ENCODE peak calls at places on chromosomes 4 and X, in ten cellular contexts. One of them, this sample, is unnamed.
A peak's percentile ranks its signal among the peaks of the same experiment; 100 is the strongest.

GRCh38 chr4:25799522-25799921 is 63.3 kb downstream of the SEL1L3 start:
- DNase-seq in lung: no peak
- DNase-seq in hepatocyte: no peak
- DNase-seq in K562: no peak
- DNase-seq in upper lobe of left lung: no peak
- DNase-seq in neural progenitor cell: no peak
- DNase-seq in tibial artery: no peak
- DNase-seq in brain microvascular endothelial cell: no peak
- DNase-seq in OCI-LY7: no peak
- DNase-seq in MM.1S: no peak
- DNase-seq in this sample: no peak

GRCh38 chr4:122606364-122607043 is 14.4 kb downstream of the IL21 start:
- DNase-seq in tibial artery: no peak
- DNase-seq in OCI-LY7: no peak
- DNase-seq in upper lobe of left lung: no peak
- DNase-seq in brain microvascular endothelial cell: no peak
- DNase-seq in hepatocyte: no peak
- DNase-seq in K562: no peak
- DNase-seq in neural progenitor cell: peak; percentile 11
- DNase-seq in lung: no peak
- DNase-seq in MM.1S: no peak
- DNase-seq in this sample: no peak

GRCh38 chr4:14768449-14768848 is 233.8 kb upstream of the CPEB2 start:
- DNase-seq in OCI-LY7: no peak
- DNase-seq in K562: no peak
- DNase-seq in brain microvascular endothelial cell: no peak
- DNase-seq in lung: no peak
- DNase-seq in tibial artery: no peak
- DNase-seq in upper lobe of left lung: no peak
- DNase-seq in MM.1S: no peak
- DNase-seq in neural progenitor cell: no peak
- DNase-seq in hepatocyte: no peak
- DNase-seq in this sample: no peak

GRCh38 chr4:17111959-17112659 is 213.7 kb upstream of the LDB2 start:
- DNase-seq in upper lobe of left lung: no peak
- DNase-seq in tibial artery: no peak
- DNase-seq in OCI-LY7: peak; percentile 25
- DNase-seq in lung: peak; percentile 26
- DNase-seq in neural progenitor cell: peak; percentile 79
- DNase-seq in MM.1S: no peak
- DNase-seq in brain microvascular endothelial cell: no peak
- DNase-seq in K562: peak; percentile 34
- DNase-seq in hepatocyte: peak; percentile 13
- DNase-seq in this sample: no peak

GRCh38 chr4:121740796-121741409 is 24.1 kb downstream of the SMIM43 start:
- DNase-seq in brain microvascular endothelial cell: no peak
- DNase-seq in K562: no peak
- DNase-seq in tibial artery: no peak
- DNase-seq in OCI-LY7: no peak
- DNase-seq in MM.1S: no peak
- DNase-seq in lung: no peak
- DNase-seq in hepatocyte: no peak
- DNase-seq in upper lobe of left lung: peak; percentile 20
- DNase-seq in neural progenitor cell: no peak
- DNase-seq in this sample: no peak

GRCh38 chr4:145881991-145882390 is 56.6 kb downstream of the ZNF827 start:
- DNase-seq in brain microvascular endothelial cell: no peak
- DNase-seq in upper lobe of left lung: no peak
- DNase-seq in neural progenitor cell: no peak
- DNase-seq in K562: no peak
- DNase-seq in hepatocyte: peak; percentile 61
- DNase-seq in OCI-LY7: peak; percentile 48
- DNase-seq in MM.1S: peak; percentile 72
- DNase-seq in tibial artery: no peak
- DNase-seq in lung: peak; percentile 69
- DNase-seq in this sample: no peak

GRCh38 chr4:7052923-7053715 is 9.9 kb downstream of the TADA2B start:
- DNase-seq in tibial artery: no peak
- DNase-seq in neural progenitor cell: no peak
- DNase-seq in K562: no peak
- DNase-seq in upper lobe of left lung: no peak
- DNase-seq in brain microvascular endothelial cell: no peak
- DNase-seq in OCI-LY7: no peak
- DNase-seq in MM.1S: no peak
- DNase-seq in lung: peak; percentile 84
- DNase-seq in hepatocyte: no peak
- DNase-seq in this sample: no peak

GRCh38 chrX:152641996-152642395 is 4.3 kb downstream of the GABRQ start:
- DNase-seq in brain microvascular endothelial cell: no peak
- DNase-seq in OCI-LY7: no peak
- DNase-seq in MM.1S: no peak
- DNase-seq in lung: peak; percentile 6
- DNase-seq in tibial artery: no peak
- DNase-seq in hepatocyte: peak; percentile 13
- DNase-seq in neural progenitor cell: peak; percentile 63
- DNase-seq in upper lobe of left lung: no peak
- DNase-seq in K562: peak; percentile 29
- DNase-seq in this sample: no peak

GRCh38 chrX:45344597-45344996 is 143.9 kb upstream of the DIPK2B start:
- DNase-seq in tibial artery: no peak
- DNase-seq in lung: no peak
- DNase-seq in OCI-LY7: no peak
- DNase-seq in K562: no peak
- DNase-seq in MM.1S: no peak
- DNase-seq in neural progenitor cell: no peak
- DNase-seq in brain microvascular endothelial cell: no peak
- DNase-seq in upper lobe of left lung: no peak
- DNase-seq in hepatocyte: no peak
- DNase-seq in this sample: no peak

GRCh38 chr4:55177461-55177860 is 52.1 kb upstream of the KDR start:
- DNase-seq in upper lobe of left lung: no peak
- DNase-seq in lung: no peak
- DNase-seq in neural progenitor cell: no peak
- DNase-seq in K562: no peak
- DNase-seq in hepatocyte: no peak
- DNase-seq in tibial artery: no peak
- DNase-seq in brain microvascular endothelial cell: no peak
- DNase-seq in MM.1S: no peak
- DNase-seq in OCI-LY7: no peak
- DNase-seq in this sample: no peak

GRCh38 chrX:34884693-34885277 is 57.8 kb upstream of the FAM47B start:
- DNase-seq in hepatocyte: peak; percentile 49
- DNase-seq in MM.1S: no peak
- DNase-seq in OCI-LY7: no peak
- DNase-seq in tibial artery: no peak
- DNase-seq in upper lobe of left lung: no peak
- DNase-seq in brain microvascular endothelial cell: peak; percentile 71
- DNase-seq in lung: no peak
- DNase-seq in K562: no peak
- DNase-seq in neural progenitor cell: no peak
- DNase-seq in this sample: no peak

GRCh38 chr4:151681085-151681484 is 79.7 kb downstream of the GATB start:
- DNase-seq in MM.1S: no peak
- DNase-seq in OCI-LY7: no peak
- DNase-seq in K562: no peak
- DNase-seq in brain microvascular endothelial cell: no peak
- DNase-seq in lung: no peak
- DNase-seq in upper lobe of left lung: no peak
- DNase-seq in neural progenitor cell: no peak
- DNase-seq in hepatocyte: no peak
- DNase-seq in tibial artery: no peak
- DNase-seq in this sample: no peak

GRCh38 chrX:50579955-50580354 is 109.3 kb upstream of the DGKK start:
- DNase-seq in K562: peak; percentile 39
- DNase-seq in hepatocyte: peak; percentile 68
- DNase-seq in lung: peak; percentile 38
- DNase-seq in MM.1S: peak; percentile 72
- DNase-seq in neural progenitor cell: peak; percentile 78
- DNase-seq in upper lobe of left lung: no peak
- DNase-seq in OCI-LY7: peak; percentile 67
- DNase-seq in brain microvascular endothelial cell: peak; percentile 48
- DNase-seq in tibial artery: no peak
- DNase-seq in this sample: no peak

GRCh38 chr4:125013891-125014290 is 300.9 kb upstream of the FAT4 start:
- DNase-seq in upper lobe of left lung: no peak
- DNase-seq in OCI-LY7: no peak
- DNase-seq in lung: no peak
- DNase-seq in hepatocyte: no peak
- DNase-seq in tibial artery: no peak
- DNase-seq in neural progenitor cell: no peak
- DNase-seq in MM.1S: no peak
- DNase-seq in K562: no peak
- DNase-seq in brain microvascular endothelial cell: peak; percentile 27
- DNase-seq in this sample: no peak

GRCh38 chr4:112664611-112665010 is 27.7 kb downstream of the LARP7 start:
- DNase-seq in K562: no peak
- DNase-seq in upper lobe of left lung: no peak
- DNase-seq in OCI-LY7: no peak
- DNase-seq in hepatocyte: no peak
- DNase-seq in brain microvascular endothelial cell: no peak
- DNase-seq in tibial artery: no peak
- DNase-seq in lung: no peak
- DNase-seq in MM.1S: no peak
- DNase-seq in neural progenitor cell: no peak
- DNase-seq in this sample: no peak
- H3K4me3 ChIP-seq in K562: no peak overlapping the region
- H3K4me3 ChIP-seq in upper lobe of left lung: no peak overlapping the region
- H3K4me3 ChIP-seq in OCI-LY7: no peak overlapping the region
- H3K4me3 ChIP-seq in hepatocyte: no peak overlapping the region
- H3K4me3 ChIP-seq in brain microvascular endothelial cell: no peak overlapping the region
- H3K4me3 ChIP-seq in tibial artery: no peak overlapping the region
- H3K4me3 ChIP-seq in lung: no peak overlapping the region
- H3K4me3 ChIP-seq in MM.1S: no peak overlapping the region
- H3K4me3 ChIP-seq in neural progenitor cell: no peak overlapping the region
- H3K4me3 ChIP-seq in this sample: no peak overlapping the region

DNA sequence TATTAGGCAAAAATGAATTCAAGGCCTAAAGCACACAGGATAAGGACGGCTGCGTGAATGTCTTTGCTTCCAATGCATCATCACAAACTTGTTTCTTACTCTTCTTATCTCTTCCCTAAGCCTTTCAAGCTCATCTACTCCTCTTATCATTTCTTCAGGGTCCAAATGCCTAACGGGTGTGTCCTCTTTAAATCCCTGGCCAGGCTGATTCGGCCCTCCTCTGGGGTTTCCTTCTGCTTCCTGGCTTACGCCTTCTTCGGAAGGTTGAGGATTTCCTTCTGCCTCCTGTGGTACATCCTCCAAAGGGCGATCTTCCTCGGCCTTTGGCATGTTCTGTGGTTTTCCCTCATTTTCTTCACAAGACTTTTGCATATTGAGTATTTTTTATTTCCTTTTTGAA is 1.3 kb downstream of the TCEAL8 start:
- DNase-seq in K562: peak; percentile 12
- DNase-seq in upper lobe of left lung: no peak
- DNase-seq in OCI-LY7: no peak
- DNase-seq in lung: no peak
- DNase-seq in hepatocyte: no peak
- DNase-seq in neural progenitor cell: peak; percentile 16
- DNase-seq in tibial artery: no peak
- DNase-seq in brain microvascular endothelial cell: no peak
- DNase-seq in MM.1S: no peak
- DNase-seq in this sample: no peak
- H3K27ac ChIP-seq in K562: no peak overlapping the region
- H3K27ac ChIP-seq in upper lobe of left lung: peak overlapping the region; percentile 89
- H3K27ac ChIP-seq in OCI-LY7: no peak overlapping the region
- H3K27ac ChIP-seq in lung: peak overlapping the region; percentile 60
- H3K27ac ChIP-seq in hepatocyte: peak overlapping the region; percentile 98
- H3K27ac ChIP-seq in neural progenitor cell: peak overlapping the region; percentile 46
- H3K27ac ChIP-seq in tibial artery: peak overlapping the region; percentile 86
- H3K27ac ChIP-seq in brain microvascular endothelial cell: peak overlapping the region; percentile 65
- H3K27ac ChIP-seq in MM.1S: no peak overlapping the region
- H3K27ac ChIP-seq in this sample: peak overlapping the region; percentile 90

GRCh38 chr4:183407635-183408463 is 36.6 kb upstream of the CDKN2AIP start:
- DNase-seq in MM.1S: no peak
- DNase-seq in hepatocyte: no peak
- DNase-seq in tibial artery: peak; percentile 23
- DNase-seq in lung: no peak
- DNase-seq in upper lobe of left lung: no peak
- DNase-seq in brain microvascular endothelial cell: no peak
- DNase-seq in neural progenitor cell: no peak
- DNase-seq in K562: no peak
- DNase-seq in OCI-LY7: no peak
- DNase-seq in this sample: no peak
- TF ChIP-seq CTCF in MM.1S: no peak
- TF ChIP-seq CTCF in hepatocyte: no peak
- TF ChIP-seq CTCF in tibial artery: no peak
- TF ChIP-seq CTCF in lung: no peak
- TF ChIP-seq CTCF in upper lobe of left lung: no peak
- TF ChIP-seq CTCF in brain microvascular endothelial cell: no peak
- TF ChIP-seq CTCF in neural progenitor cell: no peak
- TF ChIP-seq CTCF in K562: no peak
- TF ChIP-seq CTCF in OCI-LY7: no peak
- TF ChIP-seq CTCF in this sample: no peak

GRCh38 chr4:87521757-87522374 is 7.3 kb downstream of the SPARCL1 start:
- DNase-seq in MM.1S: peak; percentile 40
- DNase-seq in OCI-LY7: no peak
- DNase-seq in tibial artery: no peak
- DNase-seq in brain microvascular endothelial cell: no peak
- DNase-seq in lung: no peak
- DNase-seq in neural progenitor cell: no peak
- DNase-seq in hepatocyte: peak; percentile 16
- DNase-seq in K562: no peak
- DNase-seq in upper lobe of left lung: no peak
- DNase-seq in this sample: no peak

GRCh38 chr4:87523307-87523706 is 5.9 kb downstream of the SPARCL1 start:
- DNase-seq in lung: no peak
- DNase-seq in K562: no peak
- DNase-seq in tibial artery: no peak
- DNase-seq in OCI-LY7: no peak
- DNase-seq in upper lobe of left lung: no peak
- DNase-seq in neural progenitor cell: no peak
- DNase-seq in MM.1S: no peak
- DNase-seq in hepatocyte: no peak
- DNase-seq in brain microvascular endothelial cell: no peak
- DNase-seq in this sample: no peak

GRCh38 chr4:87527446-87528240 is 1.5 kb downstream of the SPARCL1 start:
- DNase-seq in MM.1S: no peak
- DNase-seq in brain microvascular endothelial cell: no peak
- DNase-seq in hepatocyte: no peak
- DNase-seq in OCI-LY7: no peak
- DNase-seq in neural progenitor cell: no peak
- DNase-seq in lung: no peak
- DNase-seq in tibial artery: no peak
- DNase-seq in upper lobe of left lung: no peak
- DNase-seq in K562: no peak
- DNase-seq in this sample: no peak

GRCh38 chr4:87525636-87526035 is 3.5 kb downstream of the SPARCL1 start:
- DNase-seq in lung: no peak
- DNase-seq in OCI-LY7: no peak
- DNase-seq in tibial artery: no peak
- DNase-seq in K562: no peak
- DNase-seq in upper lobe of left lung: no peak
- DNase-seq in hepatocyte: peak; percentile 11
- DNase-seq in neural progenitor cell: peak; percentile 58
- DNase-seq in MM.1S: no peak
- DNase-seq in brain microvascular endothelial cell: no peak
- DNase-seq in this sample: no peak

DNA sequence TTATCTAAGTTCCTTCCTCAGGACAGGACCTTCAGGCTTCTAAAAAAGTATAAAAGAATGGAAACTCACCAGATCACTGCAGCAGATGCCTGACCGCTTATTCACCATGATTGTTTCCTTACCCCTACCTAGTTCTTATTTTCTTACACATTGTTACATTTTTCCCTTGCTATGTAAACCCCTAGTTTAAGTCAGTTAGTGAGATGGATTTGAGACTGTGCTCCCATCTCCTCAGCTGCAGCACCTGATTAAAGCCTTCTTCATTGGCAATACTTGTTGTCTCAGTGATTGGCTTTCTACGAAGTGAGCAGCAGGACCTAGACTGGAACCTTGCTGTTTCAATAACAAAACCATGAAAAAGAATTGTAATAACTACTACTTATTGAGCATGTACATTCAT is 4.7 kb downstream of the SPARCL1 start:
- DNase-seq in OCI-LY7: no peak
- DNase-seq in K562: no peak
- DNase-seq in lung: no peak
- DNase-seq in MM.1S: no peak
- DNase-seq in brain microvascular endothelial cell: peak; percentile 38
- DNase-seq in neural progenitor cell: no peak
- DNase-seq in hepatocyte: no peak
- DNase-seq in upper lobe of left lung: no peak
- DNase-seq in tibial artery: no peak
- DNase-seq in this sample: no peak
- H3K4me3 ChIP-seq in OCI-LY7: no peak overlapping the region
- H3K4me3 ChIP-seq in K562: no peak overlapping the region
- H3K4me3 ChIP-seq in lung: no peak overlapping the region
- H3K4me3 ChIP-seq in MM.1S: no peak overlapping the region
- H3K4me3 ChIP-seq in brain microvascular endothelial cell: no peak overlapping the region
- H3K4me3 ChIP-seq in neural progenitor cell: no peak overlapping the region
- H3K4me3 ChIP-seq in hepatocyte: no peak overlapping the region
- H3K4me3 ChIP-seq in upper lobe of left lung: no peak overlapping the region
- H3K4me3 ChIP-seq in tibial artery: peak overlapping the region; percentile 61
- H3K4me3 ChIP-seq in this sample: peak overlapping the region; percentile 71